ENCODE peak calls at places on chromosomes 2 and 18, in ten cellular contexts. N, H, Q, I, E, Z, U, F, Y and T are unnamed samples.

GRCh38 chr2:102950547-102950946 is 188.7 kb downstream of the TMEM182 start:
- DNase-seq in E (no peak), N (no peak), Z (no peak), F (no peak), H (no peak), Q (no peak), I (no peak), Y (no peak), U (no peak), T (no peak)

GRCh38 chr2:28643324-28643723 is 108.3 kb upstream of the PPP1CB start:
- DNase-seq in F (no peak), Z (no peak), E (no peak), Y (no peak), Q (no peak), N (no peak), H (no peak), U (no peak), I (no peak), T (no peak)

GRCh38 chr2:168602846-168603406 is 146.9 kb downstream of the CERS6 start:
- DNase-seq in F (no peak), N (no peak), E (no peak), Y (no peak), Q (no peak), U (no peak), H (no peak), I (no peak), Z (no peak), T (no peak)

GRCh38 chr2:109331864-109332848 is 203.2 kb downstream of the SH3RF3 start:
- DNase-seq in H (no peak), E (peak; percentile 85), F (no peak), Y (no peak), Z (peak; percentile 45), N (peak; percentile 96), Q (peak; percentile 93), I (peak; percentile 86), U (peak; percentile 40), T (peak; percentile 87)

GRCh38 chr18:35524236-35524635 is 26.5 kb upstream of the INO80C start:
- DNase-seq in N (no peak), U (no peak), Y (no peak), F (no peak), E (no peak), Z (no peak), Q (no peak), H (no peak), I (peak; percentile 46), T (no peak)

GRCh38 chr2:233051241-233052149 is 8.6 kb upstream of the INPP5D start:
- DNase-seq in Q (peak; percentile 62), F (no peak), H (no peak), E (peak; percentile 71), I (peak; percentile 64), N (peak; percentile 24), Y (no peak), Z (no peak), U (no peak), T (peak; percentile 92)

GRCh38 chr2:190765386-190766173 is 115.0 kb upstream of the GLS start:
- DNase-seq in Z (no peak), H (no peak), I (no peak), E (no peak), N (peak; percentile 89), Q (peak; percentile 85), Y (peak; percentile 10), F (no peak), U (no peak), T (peak; percentile 64)

GRCh38 chr2:39121523-39122063 is 742 bp upstream of the SOS1 start:
- DNase-seq in Q (no peak), Y (no peak), I (no peak), U (no peak), E (no peak), H (no peak), F (no peak), N (no peak), Z (no peak), T (peak; percentile 38)

GRCh38 chr18:32042337-32042736 is 23.7 kb downstream of the RNF125 start:
- DNase-seq in I (no peak), N (no peak), F (no peak), Y (no peak), Q (no peak), Z (no peak), E (no peak), U (peak; percentile 41), H (no peak), T (no peak)

GRCh38 chr2:153059338-153060052 is 341.1 kb downstream of the ARL6IP6 start:
- DNase-seq in H (peak; percentile 77), Y (no peak), I (no peak), N (no peak), Z (no peak), E (no peak), U (no peak), Q (peak; percentile 1), F (no peak), T (peak; percentile 6)

GRCh38 chr18:23650963-23651927 is 11.5 kb downstream of the ANKRD29 start:
- DNase-seq in H (no peak), N (peak; percentile 77), Q (peak; percentile 93), F (no peak), U (no peak), Z (no peak), I (peak; percentile 19), Y (peak; percentile 81), E (no peak), T (peak; percentile 85)

GRCh38 chr2:112304298-112304941 is 29.0 kb downstream of the ZC3H6 start:
- DNase-seq in H (no peak), F (peak; percentile 18), Q (no peak), E (no peak), Z (no peak), N (no peak), I (no peak), Y (no peak), U (no peak), T (no peak)

DNA sequence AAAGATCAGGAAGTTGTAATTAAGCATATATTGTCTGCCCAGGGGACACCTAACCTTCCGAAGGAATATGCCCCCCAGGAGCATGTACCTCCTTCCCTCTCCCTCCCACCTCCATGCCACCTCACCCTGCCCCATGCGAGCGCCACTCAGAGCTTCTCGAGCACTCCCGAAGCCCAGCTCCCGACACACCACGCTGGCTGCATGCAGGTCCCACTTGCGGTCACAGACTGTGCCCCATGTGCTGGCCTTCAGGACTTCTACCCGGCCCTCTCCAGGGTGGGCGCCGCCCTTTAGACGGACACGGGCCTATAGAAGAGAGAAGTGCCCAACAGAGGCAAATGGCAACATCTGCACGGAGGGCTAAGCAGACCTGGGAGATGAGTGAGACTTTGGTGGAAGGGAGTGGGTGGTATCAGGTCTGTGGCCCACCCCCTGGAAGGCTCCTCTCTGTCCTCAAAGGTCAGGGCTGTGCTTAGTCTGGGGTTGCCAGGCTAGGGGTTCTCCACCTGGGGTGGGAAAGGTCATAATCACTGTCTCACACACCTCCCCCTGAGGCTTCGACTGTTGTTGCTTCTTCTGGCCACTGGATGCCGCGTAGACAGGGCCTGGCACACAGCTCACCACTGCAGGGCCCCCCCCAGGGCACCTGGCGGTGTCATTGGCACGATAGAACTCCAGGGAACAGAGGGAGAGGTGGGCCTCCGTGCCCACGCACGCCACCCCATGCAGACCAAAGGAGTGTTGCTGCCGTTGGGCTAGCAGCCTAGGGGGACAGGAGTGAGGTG is 6.6 kb downstream of the HTRA2 start:
- DNase-seq in F (no peak), H (no peak), I (no peak), U (no peak), Z (no peak), N (no peak), Q (no peak), Y (no peak), E (no peak), T (no peak)
- TF ChIP-seq CTCF in F (no peak), H (no peak), I (no peak), U (no peak), Z (no peak), N (no peak), Q (no peak), Y (no peak), E (no peak), T (no peak)

GRCh38 chr2:42385225-42385624 is 24.2 kb upstream of the COX7A2L start:
- DNase-seq in Y (no peak), E (no peak), N (peak; percentile 5), F (no peak), Z (peak; percentile 56), U (no peak), Q (no peak), H (no peak), I (peak; percentile 25), T (peak; percentile 8)
- TF ChIP-seq CTCF in Y (peak; percentile 22), E (no peak), N (peak; percentile 28), F (no peak), Z (no peak), U (no peak), Q (peak; percentile 12), H (peak; percentile 73), I (peak; percentile 17), T (peak; percentile 37)

GRCh38 chr2:73112913-73113633 is at the start of gene RAB11FIP5:
- DNase-seq in Z (peak; percentile 79), E (peak; percentile 82), Q (peak; percentile 80), Y (peak; percentile 53), I (peak; percentile 80), N (peak; percentile 88), H (no peak), U (peak; percentile 87), F (peak; percentile 85), T (peak; percentile 76)
- TF ChIP-seq CTCF in Z (no peak), E (no peak), Q (no peak), Y (no peak), I (peak; percentile 16), N (no peak), H (no peak), U (no peak), F (no peak), T (no peak)

GRCh38 chr2:84741182-84741822 is 139.6 kb downstream of the TRABD2A start:
- DNase-seq in F (peak; percentile 13), U (peak; percentile 42), E (no peak), I (no peak), Z (no peak), N (peak; percentile 43), Q (peak; percentile 20), H (peak; percentile 12), Y (no peak), T (peak; percentile 25)
- TF ChIP-seq CTCF in F (no peak), U (peak; percentile 41), E (no peak), I (no peak), Z (no peak), N (peak; percentile 32), Q (peak; percentile 29), H (peak; percentile 39), Y (peak; percentile 24), T (peak; percentile 37)

DNA sequence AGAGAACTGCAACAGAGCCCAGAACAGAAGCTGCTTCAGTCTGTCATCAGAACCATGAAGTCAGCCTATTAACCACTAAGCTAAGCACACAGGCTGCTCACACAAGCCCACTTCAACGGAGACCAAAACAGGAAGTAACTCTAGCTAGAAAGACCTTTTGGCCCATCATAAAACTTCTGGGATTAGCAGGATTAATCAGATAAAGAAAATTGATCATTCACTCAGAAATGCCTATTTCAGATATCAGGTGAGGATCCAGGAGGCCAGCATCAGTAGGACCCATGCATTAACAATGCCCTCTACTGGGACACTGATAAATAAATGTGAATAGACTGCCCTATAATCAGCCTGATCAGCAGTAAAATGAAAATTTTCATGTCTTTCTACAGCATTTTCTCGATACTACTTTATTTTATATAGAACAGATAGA is 101.4 kb downstream of the WDPCP start:
- DNase-seq in Q (no peak), F (no peak), H (no peak), Y (no peak), E (no peak), U (no peak), N (no peak), I (no peak), Z (no peak), T (no peak)
- TF ChIP-seq CTCF in Q (no peak), F (no peak), H (peak; percentile 34), Y (no peak), E (no peak), U (no peak), N (no peak), I (no peak), Z (no peak), T (no peak)